ENCODE peak calls at places on chromosomes 16 and 17, in nine cellular contexts. D, Y, G, O, C, Z, E, H and P are unnamed samples.

GRCh38 chr16:5056347-5056746 is 9.4 kb downstream of the C16orf89 start:
- DNase-seq in D (no peak), Y (peak; percentile 63), G (peak; percentile 46), O (no peak), C (no peak), Z (no peak), E (peak; percentile 37), H (no peak), P (peak; percentile 62)

GRCh38 chr16:56981729-56982271 is 7.6 kb upstream of the NLRC5 start:
- DNase-seq in D (no peak), Y (no peak), G (no peak), O (no peak), C (no peak), Z (no peak), E (no peak), H (no peak), P (no peak)

GRCh38 chr16:10168258-10168657 is 14.0 kb downstream of the GRIN2A start:
- DNase-seq in D (no peak), Y (no peak), G (no peak), O (no peak), C (no peak), Z (no peak), E (no peak), H (no peak), P (no peak)

GRCh38 chr17:66630828-66631472 is 204.0 kb upstream of the CACNG5 start:
- DNase-seq in D (no peak), Y (no peak), G (no peak), O (no peak), C (no peak), Z (no peak), E (no peak), H (no peak), P (no peak)

GRCh38 chr16:86222965-86223551 is 287.3 kb upstream of the FOXF1 start:
- DNase-seq in D (no peak), Y (no peak), G (no peak), O (no peak), C (no peak), Z (peak; percentile 61), E (no peak), H (peak; percentile 94), P (no peak)

GRCh38 chr17:19502517-19502916 is 31.1 kb upstream of the SLC47A1 start:
- DNase-seq in D (no peak), Y (no peak), G (no peak), O (peak; percentile 14), C (no peak), Z (peak; percentile 36), E (no peak), H (no peak), P (no peak)

GRCh38 chr16:2159052-2159838 is 3.7 kb downstream of the TRAF7 start:
- DNase-seq in D (no peak), Y (peak; percentile 38), G (peak; percentile 77), O (no peak), C (no peak), Z (peak; percentile 94), E (no peak), H (no peak), P (peak; percentile 77)

GRCh38 chr16:49280022-49280741 is 1.5 kb downstream of the CBLN1 start:
- DNase-seq in D (peak; percentile 88), Y (peak; percentile 21), G (no peak), O (no peak), C (no peak), Z (no peak), E (no peak), H (no peak), P (no peak)

GRCh38 chr17:65418622-65419021 is 142.8 kb downstream of the AXIN2 start:
- DNase-seq in D (no peak), Y (no peak), G (peak; percentile 39), O (no peak), C (no peak), Z (no peak), E (no peak), H (no peak), P (peak; percentile 45)

GRCh38 chr17:4074831-4075495 is 67.9 kb downstream of the ZZEF1 start:
- DNase-seq in D (no peak), Y (peak; percentile 53), G (no peak), O (no peak), C (peak; percentile 56), Z (no peak), E (peak; percentile 27), H (peak; percentile 7), P (no peak)

GRCh38 chr16:72480926-72481325 is 309.0 kb upstream of the PMFBP1 start:
- DNase-seq in D (no peak), Y (peak; percentile 14), G (no peak), O (no peak), C (no peak), Z (no peak), E (no peak), H (no peak), P (no peak)

GRCh38 chr16:76535-77272 is 1.3 kb upstream of the MPG start:
- DNase-seq in D (no peak), Y (peak; percentile 46), G (peak; percentile 83), O (no peak), C (peak; percentile 48), Z (peak; percentile 93), E (no peak), H (no peak), P (peak; percentile 70)

GRCh38 chr17:50027639-50028206 is 28.2 kb upstream of the ITGA3 start:
- DNase-seq in D (no peak), Y (peak; percentile 23), G (peak; percentile 56), O (peak; percentile 60), C (peak; percentile 98), Z (peak; percentile 90), E (peak; percentile 84), H (peak; percentile 75), P (peak; percentile 54)

GRCh38 chr17:35089846-35090193 is 26.3 kb upstream of the RFFL start:
- DNase-seq in D (no peak), Y (no peak), G (no peak), O (no peak), C (peak; percentile 61), Z (no peak), E (no peak), H (no peak), P (no peak)

GRCh38 chr17:70661342-70662222 is 492.2 kb downstream of the KCNJ2 start:
- DNase-seq in D (no peak), Y (peak; percentile 2), G (peak; percentile 57), O (no peak), C (peak; percentile 15), Z (no peak), E (no peak), H (no peak), P (no peak)

GRCh38 chr17:57739402-57740224 is 5.5 kb downstream of the CCDC182 start:
- DNase-seq in D (no peak), Y (peak; percentile 54), G (peak; percentile 20), O (no peak), C (peak; percentile 54), Z (no peak), E (peak; percentile 61), H (no peak), P (peak; percentile 30)

GRCh38 chr16:48041861-48042435 is 113.8 kb downstream of the ABCC12 start:
- DNase-seq in D (no peak), Y (no peak), G (no peak), O (no peak), C (no peak), Z (no peak), E (peak; percentile 13), H (no peak), P (no peak)

GRCh38 chr16:14181371-14182050 is 110.4 kb downstream of the MRTFB start:
- DNase-seq in D (no peak), Y (peak; percentile 76), G (no peak), O (no peak), C (peak; percentile 28), Z (no peak), E (no peak), H (peak; percentile 32), P (no peak)

GRCh38 chr17:32755045-32755805 is 121.7 kb downstream of the MYO1D start:
- DNase-seq in D (no peak), Y (peak; percentile 64), G (no peak), O (no peak), C (peak; percentile 55), Z (no peak), E (peak; percentile 52), H (peak; percentile 18), P (no peak)

GRCh38 chr16:87332150-87332549 is 15.0 kb upstream of the C16orf95 start:
- DNase-seq in D (no peak), Y (no peak), G (no peak), O (no peak), C (no peak), Z (no peak), E (no peak), H (no peak), P (no peak)

GRCh38 chr17:60077226-60077625 is 1.5 kb downstream of the HEATR6 start:
- DNase-seq in D (no peak), Y (peak; percentile 17), G (no peak), O (no peak), C (no peak), Z (no peak), E (no peak), H (no peak), P (no peak)
- H3K4me3 ChIP-seq in D (no peak overlapping the region), Y (peak overlapping the region; percentile 78), G (no peak overlapping the region), O (no peak overlapping the region), C (no peak overlapping the region), Z (no peak overlapping the region), E (peak overlapping the region; percentile 75), H (peak overlapping the region; percentile 95), P (no peak overlapping the region)

GRCh38 chr17:31147507-31148202 is 52.9 kb downstream of the NF1 start:
- DNase-seq in D (no peak), Y (peak; percentile 27), G (no peak), O (no peak), C (no peak), Z (no peak), E (no peak), H (no peak), P (no peak)
- H3K4me3 ChIP-seq in D (no peak overlapping the region), Y (no peak overlapping the region), G (no peak overlapping the region), O (no peak overlapping the region), C (no peak overlapping the region), Z (no peak overlapping the region), E (no peak overlapping the region), H (no peak overlapping the region), P (no peak overlapping the region)

GRCh38 chr17:80942360-80943345 is 49.0 kb upstream of the CHMP6 start:
- DNase-seq in D (peak; percentile 98), Y (peak; percentile 92), G (peak; percentile 87), O (peak; percentile 91), C (no peak), Z (peak; percentile 99), E (no peak), H (peak; percentile 33), P (peak; percentile 89)
- H3K4me3 ChIP-seq in D (no peak overlapping the region), Y (no peak overlapping the region), G (no peak overlapping the region), O (no peak overlapping the region), C (no peak overlapping the region), Z (no peak overlapping the region), E (no peak overlapping the region), H (no peak overlapping the region), P (no peak overlapping the region)

DNA sequence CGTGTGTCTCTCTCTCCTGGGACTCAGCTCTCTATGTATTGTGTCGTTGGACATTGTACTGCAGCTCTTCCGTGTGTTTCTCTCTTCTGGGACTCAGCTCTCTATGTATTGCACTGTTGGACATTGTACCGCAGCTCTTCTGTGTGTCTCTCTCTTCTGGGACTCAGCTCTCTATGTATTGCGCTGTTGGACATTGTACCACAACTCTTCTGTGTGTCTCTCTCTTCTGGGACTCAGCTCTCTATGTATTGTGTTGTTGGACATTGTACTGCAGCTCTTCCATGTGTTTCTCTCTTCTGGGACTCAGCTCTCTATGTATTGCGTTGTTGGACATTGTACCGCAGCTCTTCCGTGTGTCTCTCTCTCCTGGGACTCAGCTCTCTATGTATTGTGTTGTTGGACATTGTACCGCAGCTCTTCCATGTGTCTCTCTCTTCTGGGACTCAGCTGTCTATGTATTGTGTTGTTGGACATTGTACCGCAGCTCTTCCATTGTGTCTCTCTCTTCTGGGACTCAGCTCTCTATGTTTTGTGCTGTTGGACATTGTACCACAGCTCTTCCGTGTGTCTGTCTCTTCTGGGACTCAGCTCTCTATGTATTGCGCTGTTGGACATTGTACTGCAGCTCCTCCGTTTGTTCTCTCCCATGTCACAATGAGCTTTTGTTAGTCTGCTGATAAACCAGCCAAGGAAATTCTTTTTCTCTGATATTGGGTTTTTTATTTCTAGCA is 84.8 kb downstream of the RPTOR start:
- DNase-seq in D (no peak), Y (no peak), G (no peak), O (no peak), C (no peak), Z (no peak), E (no peak), H (no peak), P (no peak)
- H3K4me3 ChIP-seq in D (no peak overlapping the region), Y (no peak overlapping the region), G (no peak overlapping the region), O (no peak overlapping the region), C (no peak overlapping the region), Z (no peak overlapping the region), E (no peak overlapping the region), H (no peak overlapping the region), P (no peak overlapping the region)